ENCODE peak calls at places on chromosomes 7 and 10, in five cellular contexts. I, Q, O, F and M are unnamed samples.

GRCh38 chr10:46516660-46517416 is 39.6 kb downstream of the GPRIN2 start:
- DNase-seq in F (no peak), O (peak), I (peak), Q (no peak), M (no peak)

GRCh38 chr7:41451826-41452225 is 251.1 kb downstream of the INHBA start:
- DNase-seq in F (no peak), I (no peak), Q (no peak), O (no peak), M (no peak)

GRCh38 chr7:134891262-134892001 is 94.9 kb upstream of the AGBL3 start:
- DNase-seq in I (peak), F (peak), Q (peak), O (peak), M (peak)

GRCh38 chr10:95660283-95660682 is 3.8 kb upstream of the ALDH18A1 start:
- DNase-seq in I (no peak), O (no peak), Q (no peak), F (no peak), M (no peak)

GRCh38 chr10:529831-530230 is 159.6 kb downstream of the DIP2C start:
- DNase-seq in Q (no peak), O (no peak), F (no peak), I (no peak), M (no peak)

GRCh38 chr10:36224431-36224985 is 582.4 kb upstream of the FZD8 start:
- DNase-seq in Q (no peak), F (no peak), O (no peak), I (no peak), M (no peak)

GRCh38 chr7:92192326-92192725 is 13.4 kb upstream of the LRRD1 start:
- DNase-seq in I (no peak), Q (no peak), O (no peak), F (no peak), M (no peak)

GRCh38 chr10:71076473-71077142 is 135.8 kb upstream of the UNC5B start:
- DNase-seq in O (no peak), F (peak), Q (no peak), I (no peak), M (no peak)

GRCh38 chr7:136887317-136887716 is 18.9 kb downstream of the CHRM2 start:
- DNase-seq in O (no peak), F (no peak), I (no peak), Q (no peak), M (no peak)

GRCh38 chr10:116985611-116986010 is 19.4 kb downstream of the SHTN1 start:
- DNase-seq in Q (no peak), O (no peak), I (no peak), F (no peak), M (no peak)

GRCh38 chr7:24241216-24241615 is 42.8 kb upstream of the NPY start:
- DNase-seq in Q (no peak), F (no peak), I (no peak), O (no peak), M (no peak)

GRCh38 chr10:100996678-100997363 is 2.8 kb upstream of the LZTS2 start:
- DNase-seq in O (peak), Q (no peak), F (peak), I (no peak), M (no peak)

GRCh38 chr10:3067045-3067858 is at the start of gene PFKP:
- DNase-seq in Q (peak), O (peak), I (no peak), F (peak), M (no peak)

GRCh38 chr7:69002416-69002815 is 595.9 kb upstream of the AUTS2 start:
- DNase-seq in F (no peak), O (no peak), Q (no peak), I (peak), M (no peak)

GRCh38 chr7:112201421-112201820 is 4.8 kb downstream of the DOCK4 start:
- DNase-seq in Q (no peak), I (peak), F (no peak), O (no peak), M (no peak)

GRCh38 chr7:144720139-144720538 is 115.7 kb downstream of the TPK1 start:
- DNase-seq in I (no peak), O (peak), Q (no peak), F (no peak), M (no peak)

GRCh38 chr7:156049366-156049765 is 237.1 kb upstream of the SHH start:
- DNase-seq in Q (no peak), I (no peak), F (no peak), O (no peak), M (no peak)

GRCh38 chr10:34661580-34661979 is 153.5 kb downstream of the PARD3 start:
- DNase-seq in O (no peak), Q (no peak), F (no peak), I (no peak), M (no peak)

GRCh38 chr7:30001953-30002352 is 12.4 kb upstream of the SCRN1 start:
- DNase-seq in O (no peak), F (no peak), Q (no peak), I (no peak), M (no peak)

GRCh38 chr10:82358486-82359097 is 483.6 kb downstream of the NRG3 start:
- DNase-seq in O (no peak), I (no peak), Q (no peak), F (no peak), M (no peak)

GRCh38 chr10:115801457-115801856 is 471.5 kb downstream of the GFRA1 start:
- DNase-seq in I (no peak), Q (no peak), O (no peak), F (no peak), M (no peak)

GRCh38 chr7:131557521-131558385 is 1.3 kb upstream of the PODXL start:
- DNase-seq in Q (no peak), F (peak), I (no peak), O (peak), M (no peak)

GRCh38 chr7:11792122-11792521 is 39.9 kb downstream of the THSD7A start:
- DNase-seq in O (no peak), F (no peak), Q (no peak), I (no peak), M (no peak)

GRCh38 chr7:83677180-83677866 is 28.4 kb upstream of the SEMA3E start:
- DNase-seq in O (peak), Q (no peak), F (no peak), I (peak), M (peak)

GRCh38 chr10:29627201-29628105 is 7.3 kb downstream of the SVIL start:
- DNase-seq in F (no peak), O (no peak), Q (peak), I (no peak), M (no peak)